ENCODE peak calls at places on chromosome 9, in eight cellular contexts. U is CD8-positive, alpha-beta memory T cell; L is sciatic nerve; C is Daoy; X is AG08395; H is stimulated activated CD4-positive, alpha-beta T cell treated with anti-CD3 and anti-CD28 coated beads, Interleukin-2, amount 100 ng/mL, for 48 hours; I is stimulated activated naive CD8-positive, alpha-beta T cell treated with anti-CD3 and anti-CD28 coated beads, Interleukin-15, amount 100 ng/mL, for 72 hours; R is aorta. B is an unnamed sample.

GRCh38 chr9:134570151-134570621 is 71.4 kb upstream of the COL5A1 start:
- DNase-seq in X (peak), H (no peak), U (peak), C (peak), L (peak), R (no peak), I (no peak), B (no peak)

GRCh38 chr9:114174876-114175771 is 19.8 kb downstream of the COL27A1 start:
- DNase-seq in H (no peak), R (peak), I (no peak), L (no peak), U (no peak), X (peak), C (peak), B (no peak)

GRCh38 chr9:32455738-32456137 is 70.3 kb downstream of the RIGI start:
- DNase-seq in I (no peak), U (no peak), L (no peak), R (no peak), H (no peak), X (no peak), C (no peak), B (no peak)

GRCh38 chr9:93500571-93501298 is 47.4 kb upstream of the FAM120AOS start:
- DNase-seq in H (no peak), I (no peak), L (no peak), C (no peak), R (no peak), X (no peak), U (no peak), B (no peak)

GRCh38 chr9:16884952-16885513 is 14.6 kb upstream of the BNC2 start:
- DNase-seq in L (no peak), R (peak), I (no peak), U (no peak), H (no peak), C (peak), X (peak), B (peak)

GRCh38 chr9:137107982-137108381 is 6.6 kb downstream of the DPP7 start:
- DNase-seq in X (no peak), C (no peak), U (no peak), H (no peak), R (no peak), I (no peak), L (no peak), B (no peak)

GRCh38 chr9:98085955-98086354 is 29.4 kb downstream of the NANS start:
- DNase-seq in I (no peak), C (no peak), R (no peak), L (no peak), U (no peak), X (no peak), H (no peak), B (no peak)

GRCh38 chr9:2170737-2171136 is 155.6 kb downstream of the SMARCA2 start:
- DNase-seq in I (no peak), R (no peak), U (no peak), H (no peak), C (no peak), L (no peak), X (no peak), B (no peak)

GRCh38 chr9:19651681-19652080 is 137.2 kb downstream of the SLC24A2 start:
- DNase-seq in C (no peak), I (no peak), U (no peak), H (no peak), R (no peak), L (no peak), X (no peak), B (no peak)